ENCODE peak calls at places on chromosomes 4 and X, in eight cellular contexts. H is right lobe of liver, U is fibroblast of lung, P is brain microvascular endothelial cell, M is astrocyte, F is ascending aorta, I is adrenal gland, V is tibial nerve. A is an unnamed sample.

GRCh38 chr4:145902522-145902921 is 36.1 kb downstream of the ZNF827 start:
- DNase-seq in P (no peak), U (no peak), F (no peak), I (no peak), V (no peak), M (no peak), H (no peak), A (no peak)

GRCh38 chrX:31136144-31136572 is 64.3 kb upstream of the FTHL17 start:
- DNase-seq in P (no peak), U (no peak), H (no peak), M (no peak), I (no peak), V (no peak), F (no peak), A (no peak)

GRCh38 chr4:125801373-125801772 is 486.6 kb downstream of the FAT4 start:
- DNase-seq in I (no peak), P (no peak), H (no peak), F (no peak), M (peak; percentile 46), V (no peak), U (peak; percentile 54), A (no peak)

GRCh38 chrX:153448556-153449280 is 2.9 kb upstream of the TREX2 start:
- DNase-seq in P (no peak), M (no peak), I (no peak), F (no peak), U (no peak), H (no peak), V (no peak), A (no peak)

GRCh38 chr4:127162741-127163140 is 470.0 kb upstream of the INTU start:
- DNase-seq in H (no peak), I (no peak), P (peak; percentile 21), V (no peak), U (peak; percentile 61), M (peak; percentile 60), F (no peak), A (no peak)

GRCh38 chrX:155218777-155219176 is 2.5 kb downstream of the VBP1 start:
- DNase-seq in I (no peak), M (no peak), F (no peak), U (no peak), V (no peak), H (no peak), P (no peak), A (no peak)

GRCh38 chr4:137621056-137621455 is 88.8 kb upstream of the PCDH18 start:
- DNase-seq in F (no peak), M (peak; percentile 8), U (peak; percentile 27), I (no peak), H (no peak), V (no peak), P (peak; percentile 25), A (peak; percentile 61)

GRCh38 chrX:105758784-105759183 is 63.6 kb upstream of the NRK start:
- DNase-seq in U (no peak), P (no peak), F (no peak), H (no peak), I (no peak), M (no peak), V (no peak), A (no peak)

GRCh38 chr4:177091515-177091914 is 218.2 kb upstream of the NEIL3 start:
- DNase-seq in H (no peak), V (no peak), F (no peak), M (no peak), U (no peak), I (no peak), P (no peak), A (no peak)

GRCh38 chr4:169179609-169180526 is 90.9 kb downstream of the SH3RF1 start:
- DNase-seq in I (no peak), U (peak; percentile 53), F (no peak), H (no peak), P (no peak), M (peak; percentile 38), V (no peak), A (no peak)

GRCh38 chr4:85427123-85427522 is 47.8 kb upstream of the ARHGAP24 start:
- DNase-seq in F (no peak), H (no peak), M (no peak), U (no peak), P (no peak), V (no peak), I (no peak), A (no peak)
- H3K36me3 ChIP-seq in F (no peaks in the 10 kb centered on the region), H (no peaks in the 10 kb centered on the region), M (no peaks in the 10 kb centered on the region), U (no peaks in the 10 kb centered on the region), P (no peaks in the 10 kb centered on the region), V (no peaks in the 10 kb centered on the region), I (no peaks in the 10 kb centered on the region), A (no peaks in the 10 kb centered on the region)

DNA sequence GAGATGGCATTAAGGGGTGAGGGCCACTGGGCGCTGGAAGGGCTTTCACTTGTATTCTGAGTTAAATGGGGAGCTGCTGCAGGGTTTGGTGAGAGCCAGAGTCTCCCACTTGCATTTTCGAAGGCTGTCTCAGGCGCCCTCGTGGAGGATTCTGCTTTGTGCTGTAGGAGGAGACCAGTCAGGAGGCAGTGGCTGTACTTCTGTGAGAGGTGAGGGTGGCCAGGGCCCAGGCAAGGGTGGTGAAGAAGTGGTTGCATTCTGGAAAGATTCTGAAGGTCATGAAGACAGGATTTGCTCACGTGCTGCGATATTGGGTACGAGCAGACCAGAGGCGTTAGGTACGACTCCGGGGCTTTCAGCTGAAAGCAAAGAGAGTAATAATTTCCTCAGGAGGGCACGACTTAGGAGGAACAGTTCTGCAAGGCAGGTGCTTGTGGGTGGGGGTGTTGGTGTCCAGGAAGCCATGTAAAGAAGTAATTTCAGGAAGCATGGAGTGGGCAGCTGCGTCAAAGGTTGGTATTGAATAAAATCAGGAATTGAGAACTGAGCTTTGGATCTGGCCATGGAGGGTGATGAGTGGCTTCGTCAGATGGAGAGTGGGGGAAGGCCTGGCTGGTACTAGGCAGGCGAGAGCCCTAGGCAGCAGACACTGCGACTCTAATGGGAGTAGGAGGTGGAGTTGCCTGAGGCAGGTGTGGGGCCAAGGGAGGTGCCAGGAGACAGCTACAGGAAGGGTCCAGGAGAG is 18.2 kb downstream of the PIGG start:
- DNase-seq in U (no peak), V (no peak), P (no peak), H (no peak), M (no peak), F (no peak), I (no peak), A (no peak)
- H3K36me3 ChIP-seq in U (peaks cover 19% of the 10 kb centered on the region), V (peaks cover 3% of the 10 kb centered on the region), P (peaks cover 48% of the 10 kb centered on the region), H (peaks cover 12% of the 10 kb centered on the region), M (peaks cover 28% of the 10 kb centered on the region), F (peaks cover 40% of the 10 kb centered on the region), I (peaks cover 41% of the 10 kb centered on the region), A (peaks cover 69% of the 10 kb centered on the region)

DNA sequence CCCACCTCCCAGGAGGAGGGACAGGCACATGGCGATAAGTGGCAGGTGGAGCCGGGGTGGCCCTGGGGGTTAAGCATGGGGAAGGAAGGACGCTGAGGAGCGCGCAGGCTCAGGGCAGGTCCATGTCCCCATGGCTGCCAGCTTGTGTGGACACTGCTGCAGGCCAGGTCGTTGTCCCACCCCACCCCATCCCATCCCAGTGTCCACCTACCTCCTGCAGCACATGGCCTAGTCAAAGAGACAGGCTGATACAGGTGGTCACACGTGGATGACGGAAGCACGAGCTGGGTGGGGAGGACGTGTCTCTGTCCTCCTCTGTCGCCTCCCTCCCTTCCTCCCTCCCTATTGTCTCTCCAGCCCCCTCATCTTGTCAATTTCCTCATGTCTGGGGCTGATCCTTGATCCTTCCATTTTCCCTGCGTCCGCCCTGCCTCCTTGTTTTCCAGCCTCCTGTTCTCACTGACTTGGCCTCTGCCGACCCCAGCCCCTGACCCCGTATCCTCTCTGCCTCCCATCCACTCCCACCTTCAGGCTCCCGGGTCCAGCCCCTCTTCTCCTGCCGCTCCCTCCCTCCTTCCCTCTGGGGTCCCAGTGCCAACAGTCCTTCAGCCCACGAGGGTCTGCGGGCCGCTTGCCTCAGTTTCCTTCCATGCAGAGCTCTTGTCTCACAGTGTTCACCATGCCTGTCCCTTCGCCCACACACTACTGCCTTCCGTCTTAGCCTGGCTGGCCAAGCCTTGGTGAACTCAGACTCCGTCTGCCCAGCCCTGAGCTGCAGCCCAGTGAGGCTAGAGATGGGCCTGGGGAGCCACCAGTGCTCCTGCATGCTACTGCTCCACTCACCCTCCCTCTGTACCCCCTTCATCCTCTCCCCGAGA is 15.5 kb upstream of the ADD1 start:
- DNase-seq in F (peak; percentile 47), P (no peak), M (no peak), U (no peak), I (no peak), V (no peak), H (peak; percentile 44), A (no peak)
- H3K36me3 ChIP-seq in F (peaks cover 8% of the 10 kb centered on the region), P (peaks cover 62% of the 10 kb centered on the region), M (peaks cover 4% of the 10 kb centered on the region), U (peaks cover 27% of the 10 kb centered on the region), I (peaks cover 72% of the 10 kb centered on the region), V (no peaks in the 10 kb centered on the region), H (peaks cover 28% of the 10 kb centered on the region), A (peaks cover 83% of the 10 kb centered on the region)

GRCh38 chr4:128847074-128847724 is 37.7 kb downstream of the JADE1 start:
- DNase-seq in V (no peak), F (no peak), M (no peak), H (no peak), I (peak; percentile 55), P (no peak), U (no peak), A (no peak)

GRCh38 chr4:128850252-128850651 is 40.8 kb downstream of the JADE1 start:
- DNase-seq in U (no peak), H (no peak), M (no peak), F (no peak), I (no peak), V (no peak), P (no peak), A (no peak)

GRCh38 chr4:128846063-128846462 is 36.6 kb downstream of the JADE1 start:
- DNase-seq in P (no peak), I (peak; percentile 37), M (no peak), V (no peak), U (no peak), H (no peak), F (no peak), A (no peak)

GRCh38 chr4:128844931-128845330 is 35.4 kb downstream of the JADE1 start:
- DNase-seq in U (no peak), I (peak; percentile 90), V (peak; percentile 74), M (no peak), F (no peak), P (no peak), H (peak; percentile 68), A (no peak)

GRCh38 chr4:128848461-128848860 is 39.0 kb downstream of the JADE1 start:
- DNase-seq in F (no peak), V (no peak), H (no peak), I (no peak), U (no peak), M (no peak), P (no peak), A (no peak)
- H3K36me3 ChIP-seq in F (peaks cover 80% of the 10 kb centered on the region), V (peaks cover 2% of the 10 kb centered on the region), H (peaks cover 10% of the 10 kb centered on the region), I (peaks cover 76% of the 10 kb centered on the region), U (peaks cover 41% of the 10 kb centered on the region), M (peaks cover 58% of the 10 kb centered on the region), P (peaks cover 67% of the 10 kb centered on the region), A (peaks cover 100% of the 10 kb centered on the region)

GRCh38 chr4:78922207-78922606 is 17.0 kb downstream of the PAQR3 start:
- DNase-seq in M (peak; percentile 54), I (no peak), H (no peak), U (peak; percentile 70), P (no peak), F (no peak), V (no peak), A (no peak)
- H3K36me3 ChIP-seq in M (peaks cover 12% of the 10 kb centered on the region), I (no peaks in the 10 kb centered on the region), H (no peaks in the 10 kb centered on the region), U (no peaks in the 10 kb centered on the region), P (no peaks in the 10 kb centered on the region), F (no peaks in the 10 kb centered on the region), V (no peaks in the 10 kb centered on the region), A (peaks cover 47% of the 10 kb centered on the region)

GRCh38 chr4:22721189-22721588 is 28.5 kb downstream of the GBA3 start:
- DNase-seq in P (no peak), F (no peak), V (no peak), U (no peak), M (no peak), I (no peak), H (no peak), A (no peak)

GRCh38 chr4:22719218-22719617 is 26.5 kb downstream of the GBA3 start:
- DNase-seq in H (no peak), M (no peak), I (no peak), U (no peak), P (no peak), F (no peak), V (no peak), A (no peak)

GRCh38 chr4:22720091-22720490 is 27.4 kb downstream of the GBA3 start:
- DNase-seq in V (no peak), M (peak; percentile 69), I (no peak), H (no peak), U (peak; percentile 73), F (no peak), P (no peak), A (no peak)
- H3K36me3 ChIP-seq in V (no peaks in the 10 kb centered on the region), M (no peaks in the 10 kb centered on the region), I (no peaks in the 10 kb centered on the region), H (no peaks in the 10 kb centered on the region), U (no peaks in the 10 kb centered on the region), F (no peaks in the 10 kb centered on the region), P (no peaks in the 10 kb centered on the region), A (no peaks in the 10 kb centered on the region)